ENCODE peak calls at places on chromosome 19, in seven cellular contexts. One of them, this sample, is unnamed.

GRCh38 chr19:1806184-1807029 is 5.7 kb downstream of the ATP8B3 start:
- DNase-seq in WERI-Rb-1: no peak
- DNase-seq in fibroblast of mammary gland: no peak
- DNase-seq in heart right ventricle: no peak
- DNase-seq in left ventricle myocardium inferior: no peak
- DNase-seq in epithelial cell of esophagus: no peak
- DNase-seq in right lobe of liver: peak
- DNase-seq in this sample: no peak

GRCh38 chr19:35468637-35469036 is 20.6 kb downstream of the FFAR2 start:
- DNase-seq in WERI-Rb-1: peak
- DNase-seq in heart right ventricle: peak
- DNase-seq in epithelial cell of esophagus: peak
- DNase-seq in left ventricle myocardium inferior: peak
- DNase-seq in fibroblast of mammary gland: peak
- DNase-seq in right lobe of liver: peak
- DNase-seq in this sample: peak

GRCh38 chr19:54430306-54431254 is 15.3 kb downstream of the TTYH1 start:
- DNase-seq in left ventricle myocardium inferior: peak
- DNase-seq in heart right ventricle: peak
- DNase-seq in right lobe of liver: no peak
- DNase-seq in fibroblast of mammary gland: no peak
- DNase-seq in WERI-Rb-1: peak
- DNase-seq in epithelial cell of esophagus: peak
- DNase-seq in this sample: no peak

GRCh38 chr19:9622531-9622930 is 1.5 kb upstream of the ZNF561 start:
- DNase-seq in fibroblast of mammary gland: no peak
- DNase-seq in left ventricle myocardium inferior: no peak
- DNase-seq in WERI-Rb-1: no peak
- DNase-seq in right lobe of liver: no peak
- DNase-seq in heart right ventricle: no peak
- DNase-seq in epithelial cell of esophagus: peak
- DNase-seq in this sample: no peak

GRCh38 chr19:38989066-38989605 is 13.6 kb upstream of the FBXO17 start:
- DNase-seq in right lobe of liver: no peak
- DNase-seq in WERI-Rb-1: peak
- DNase-seq in heart right ventricle: no peak
- DNase-seq in fibroblast of mammary gland: no peak
- DNase-seq in epithelial cell of esophagus: no peak
- DNase-seq in left ventricle myocardium inferior: no peak
- DNase-seq in this sample: no peak

GRCh38 chr19:50329146-50329925 is at the start of gene KCNC3:
- DNase-seq in epithelial cell of esophagus: peak
- DNase-seq in WERI-Rb-1: peak
- DNase-seq in heart right ventricle: peak
- DNase-seq in right lobe of liver: peak
- DNase-seq in fibroblast of mammary gland: peak
- DNase-seq in left ventricle myocardium inferior: peak
- DNase-seq in this sample: peak

GRCh38 chr19:16398530-16399241 is 73.1 kb downstream of the EPS15L1 start:
- DNase-seq in WERI-Rb-1: no peak
- DNase-seq in heart right ventricle: no peak
- DNase-seq in epithelial cell of esophagus: no peak
- DNase-seq in right lobe of liver: no peak
- DNase-seq in left ventricle myocardium inferior: no peak
- DNase-seq in fibroblast of mammary gland: no peak
- DNase-seq in this sample: no peak

GRCh38 chr19:35899547-35900214 is 659 bp downstream of the NFKBID start:
- DNase-seq in right lobe of liver: peak
- DNase-seq in left ventricle myocardium inferior: peak
- DNase-seq in heart right ventricle: peak
- DNase-seq in epithelial cell of esophagus: peak
- DNase-seq in WERI-Rb-1: peak
- DNase-seq in fibroblast of mammary gland: peak
- DNase-seq in this sample: peak

GRCh38 chr19:19594371-19594770 is 24.1 kb downstream of the PBX4 start:
- DNase-seq in fibroblast of mammary gland: no peak
- DNase-seq in right lobe of liver: no peak
- DNase-seq in left ventricle myocardium inferior: no peak
- DNase-seq in epithelial cell of esophagus: no peak
- DNase-seq in WERI-Rb-1: no peak
- DNase-seq in heart right ventricle: no peak
- DNase-seq in this sample: no peak

GRCh38 chr19:7926727-7927604 is 1.0 kb upstream of the CTXN1 start:
- DNase-seq in right lobe of liver: peak
- DNase-seq in epithelial cell of esophagus: no peak
- DNase-seq in heart right ventricle: no peak
- DNase-seq in WERI-Rb-1: peak
- DNase-seq in left ventricle myocardium inferior: no peak
- DNase-seq in fibroblast of mammary gland: no peak
- DNase-seq in this sample: no peak

GRCh38 chr19:11539495-11540365 is 1.1 kb downstream of the CNN1 start:
- DNase-seq in right lobe of liver: no peak
- DNase-seq in WERI-Rb-1: peak
- DNase-seq in epithelial cell of esophagus: no peak
- DNase-seq in heart right ventricle: no peak
- DNase-seq in left ventricle myocardium inferior: peak
- DNase-seq in fibroblast of mammary gland: no peak
- DNase-seq in this sample: no peak

GRCh38 chr19:35904312-35905068 is 2.2 kb downstream of the HCST start:
- DNase-seq in left ventricle myocardium inferior: no peak
- DNase-seq in right lobe of liver: no peak
- DNase-seq in epithelial cell of esophagus: no peak
- DNase-seq in WERI-Rb-1: no peak
- DNase-seq in heart right ventricle: no peak
- DNase-seq in fibroblast of mammary gland: no peak
- DNase-seq in this sample: no peak

GRCh38 chr19:18274303-18274775 is at the start of gene IQCN:
- DNase-seq in epithelial cell of esophagus: peak
- DNase-seq in WERI-Rb-1: no peak
- DNase-seq in right lobe of liver: peak
- DNase-seq in heart right ventricle: no peak
- DNase-seq in fibroblast of mammary gland: no peak
- DNase-seq in left ventricle myocardium inferior: no peak
- DNase-seq in this sample: no peak

GRCh38 chr19:35254341-35255297 is 5.8 kb downstream of the LSR start:
- DNase-seq in left ventricle myocardium inferior: no peak
- DNase-seq in epithelial cell of esophagus: no peak
- DNase-seq in WERI-Rb-1: no peak
- DNase-seq in fibroblast of mammary gland: no peak
- DNase-seq in heart right ventricle: no peak
- DNase-seq in right lobe of liver: no peak
- DNase-seq in this sample: no peak

GRCh38 chr19:28504139-28504538 is 708.8 kb downstream of the UQCRFS1 start:
- DNase-seq in heart right ventricle: no peak
- DNase-seq in left ventricle myocardium inferior: no peak
- DNase-seq in epithelial cell of esophagus: no peak
- DNase-seq in right lobe of liver: no peak
- DNase-seq in WERI-Rb-1: no peak
- DNase-seq in fibroblast of mammary gland: no peak
- DNase-seq in this sample: no peak

GRCh38 chr19:42052241-42052863 is 17.7 kb downstream of the GRIK5 start:
- DNase-seq in left ventricle myocardium inferior: no peak
- DNase-seq in right lobe of liver: no peak
- DNase-seq in heart right ventricle: no peak
- DNase-seq in fibroblast of mammary gland: no peak
- DNase-seq in epithelial cell of esophagus: peak
- DNase-seq in WERI-Rb-1: peak
- DNase-seq in this sample: no peak

GRCh38 chr19:34120846-34121639 is 51.3 kb upstream of the LSM14A start:
- DNase-seq in heart right ventricle: no peak
- DNase-seq in fibroblast of mammary gland: peak
- DNase-seq in epithelial cell of esophagus: peak
- DNase-seq in left ventricle myocardium inferior: no peak
- DNase-seq in WERI-Rb-1: peak
- DNase-seq in right lobe of liver: no peak
- DNase-seq in this sample: no peak

DNA sequence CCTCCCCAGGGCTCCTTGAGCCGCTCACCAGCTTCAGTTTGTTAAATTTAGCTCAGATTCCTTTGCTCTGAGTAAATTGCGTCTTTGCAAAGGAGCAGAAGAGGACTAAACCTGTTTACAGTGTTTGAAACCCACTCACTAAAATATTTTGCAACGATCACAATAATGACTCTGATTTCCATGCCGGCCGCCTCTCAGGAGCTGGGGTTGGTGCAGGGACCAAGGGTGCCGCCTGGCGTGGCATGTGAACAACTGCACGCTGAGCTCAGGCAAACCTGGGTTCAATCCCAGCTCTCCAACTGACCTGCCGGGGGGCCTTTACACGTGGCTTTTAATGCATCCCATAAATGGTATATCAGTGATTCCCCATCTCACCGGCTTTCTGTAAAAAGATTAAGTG is 68.7 kb upstream of the CACNA1A start:
- DNase-seq in fibroblast of mammary gland: peak
- DNase-seq in left ventricle myocardium inferior: no peak
- DNase-seq in WERI-Rb-1: peak
- DNase-seq in right lobe of liver: no peak
- DNase-seq in epithelial cell of esophagus: no peak
- DNase-seq in heart right ventricle: no peak
- DNase-seq in this sample: no peak
- TF ChIP-seq CTCF in fibroblast of mammary gland: peak
- TF ChIP-seq CTCF in left ventricle myocardium inferior: peak
- TF ChIP-seq CTCF in WERI-Rb-1: peak
- TF ChIP-seq CTCF in right lobe of liver: no peak
- TF ChIP-seq CTCF in epithelial cell of esophagus: no peak
- TF ChIP-seq CTCF in heart right ventricle: peak
- TF ChIP-seq CTCF in this sample: peak

DNA sequence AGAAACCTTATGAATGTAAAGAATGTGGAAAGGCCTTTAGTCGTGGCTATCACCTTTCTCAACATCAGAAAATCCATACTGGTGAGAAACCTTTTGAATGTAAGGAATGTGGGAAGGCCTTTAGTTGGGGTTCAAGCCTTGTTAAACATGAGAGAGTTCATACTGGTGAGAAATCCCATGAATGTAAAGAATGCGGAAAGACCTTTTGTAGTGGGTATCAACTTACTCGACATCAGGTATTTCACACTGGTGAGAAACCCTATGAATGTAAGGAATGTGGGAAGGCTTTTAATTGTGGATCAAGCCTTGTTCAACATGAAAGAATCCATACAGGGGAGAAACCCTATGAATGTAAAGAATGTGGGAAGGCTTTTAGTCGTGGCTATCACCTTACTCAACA is 20.8 kb downstream of the ZNF283 start:
- DNase-seq in left ventricle myocardium inferior: no peak
- DNase-seq in WERI-Rb-1: no peak
- DNase-seq in heart right ventricle: no peak
- DNase-seq in fibroblast of mammary gland: no peak
- DNase-seq in epithelial cell of esophagus: no peak
- DNase-seq in right lobe of liver: no peak
- DNase-seq in this sample: no peak
- H3K4me3 ChIP-seq in left ventricle myocardium inferior: no peak
- H3K4me3 ChIP-seq in WERI-Rb-1: no peak
- H3K4me3 ChIP-seq in heart right ventricle: no peak
- H3K4me3 ChIP-seq in fibroblast of mammary gland: no peak
- H3K4me3 ChIP-seq in epithelial cell of esophagus: no peak
- H3K4me3 ChIP-seq in right lobe of liver: no peak
- H3K4me3 ChIP-seq in this sample: no peak

GRCh38 chr19:424546-424945 is 15.6 kb upstream of the C2CD4C start:
- DNase-seq in heart right ventricle: no peak
- DNase-seq in right lobe of liver: no peak
- DNase-seq in left ventricle myocardium inferior: no peak
- DNase-seq in fibroblast of mammary gland: no peak
- DNase-seq in WERI-Rb-1: no peak
- DNase-seq in epithelial cell of esophagus: no peak
- DNase-seq in this sample: no peak

GRCh38 chr19:419721-420515 is 11.0 kb upstream of the C2CD4C start:
- DNase-seq in right lobe of liver: no peak
- DNase-seq in left ventricle myocardium inferior: no peak
- DNase-seq in fibroblast of mammary gland: no peak
- DNase-seq in heart right ventricle: no peak
- DNase-seq in epithelial cell of esophagus: no peak
- DNase-seq in WERI-Rb-1: no peak
- DNase-seq in this sample: no peak

GRCh38 chr19:425056-425455 is 16.1 kb upstream of the C2CD4C start:
- DNase-seq in left ventricle myocardium inferior: no peak
- DNase-seq in fibroblast of mammary gland: no peak
- DNase-seq in heart right ventricle: no peak
- DNase-seq in right lobe of liver: no peak
- DNase-seq in epithelial cell of esophagus: no peak
- DNase-seq in WERI-Rb-1: no peak
- DNase-seq in this sample: no peak

GRCh38 chr19:423691-424466 is 14.9 kb upstream of the C2CD4C start:
- DNase-seq in WERI-Rb-1: no peak
- DNase-seq in epithelial cell of esophagus: no peak
- DNase-seq in left ventricle myocardium inferior: no peak
- DNase-seq in right lobe of liver: no peak
- DNase-seq in heart right ventricle: no peak
- DNase-seq in fibroblast of mammary gland: no peak
- DNase-seq in this sample: no peak

DNA sequence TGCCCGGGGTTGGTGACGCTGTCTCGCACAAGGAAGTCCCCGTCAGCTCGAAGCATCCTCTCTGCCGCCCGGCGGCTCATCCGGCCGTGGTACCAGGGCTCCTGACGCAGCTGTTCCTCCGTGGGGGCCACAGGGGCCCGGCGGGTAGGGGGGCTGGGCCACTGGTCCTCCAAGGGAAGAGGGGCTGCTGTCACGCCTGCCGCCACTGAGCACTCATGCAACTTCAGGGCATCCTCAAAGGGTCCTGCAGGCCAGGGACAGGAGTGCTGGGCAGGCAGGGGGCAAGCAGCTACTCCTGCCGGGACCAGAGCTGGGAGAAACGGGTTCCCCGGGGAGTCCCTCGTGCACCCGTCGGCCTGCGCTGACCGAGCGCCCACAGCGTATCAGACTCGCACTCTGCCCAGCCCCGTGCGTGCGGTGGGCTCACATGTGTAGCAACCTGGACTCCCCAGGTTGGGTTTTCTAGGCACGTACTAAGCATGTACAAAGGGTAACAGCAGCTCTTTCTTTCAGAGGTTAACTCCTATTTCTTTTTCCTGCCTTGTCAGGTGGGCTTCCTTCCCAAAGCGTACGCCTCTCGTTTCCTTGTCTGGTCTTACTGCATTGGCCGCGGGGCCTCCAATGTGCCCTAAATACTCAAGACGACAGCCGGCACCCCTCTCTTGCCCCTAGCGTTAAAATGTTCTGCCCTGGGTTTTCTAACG is 13.4 kb upstream of the C2CD4C start:
- DNase-seq in epithelial cell of esophagus: no peak
- DNase-seq in WERI-Rb-1: no peak
- DNase-seq in fibroblast of mammary gland: no peak
- DNase-seq in heart right ventricle: no peak
- DNase-seq in left ventricle myocardium inferior: no peak
- DNase-seq in right lobe of liver: no peak
- DNase-seq in this sample: no peak
- TF ChIP-seq CTCF in epithelial cell of esophagus: no peak
- TF ChIP-seq CTCF in WERI-Rb-1: no peak
- TF ChIP-seq CTCF in fibroblast of mammary gland: no peak
- TF ChIP-seq CTCF in heart right ventricle: no peak
- TF ChIP-seq CTCF in left ventricle myocardium inferior: no peak
- TF ChIP-seq CTCF in right lobe of liver: no peak
- TF ChIP-seq CTCF in this sample: no peak

DNA sequence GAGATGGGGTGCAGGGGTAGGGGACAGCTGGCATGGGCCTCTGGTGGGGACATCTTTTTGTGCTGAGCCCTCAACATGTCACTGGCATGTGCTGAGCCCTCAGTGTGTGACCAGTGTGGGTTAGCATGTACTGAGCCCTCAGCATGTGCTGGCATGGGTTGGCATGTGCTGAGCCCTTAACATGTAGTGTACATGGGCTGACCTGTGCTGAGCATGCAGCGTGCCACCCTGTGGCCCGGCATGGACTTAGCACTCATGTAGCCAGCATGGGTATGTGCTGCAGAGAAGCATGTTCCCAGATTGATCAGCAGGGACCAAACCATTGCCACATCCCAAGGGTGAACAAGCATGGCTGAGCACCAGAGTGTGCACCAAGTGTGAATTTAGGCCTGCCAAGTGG is 11.5 kb downstream of the HIPK4 start:
- DNase-seq in epithelial cell of esophagus: peak
- DNase-seq in right lobe of liver: no peak
- DNase-seq in heart right ventricle: no peak
- DNase-seq in fibroblast of mammary gland: no peak
- DNase-seq in left ventricle myocardium inferior: no peak
- DNase-seq in WERI-Rb-1: no peak
- DNase-seq in this sample: no peak
- H3K4me3 ChIP-seq in epithelial cell of esophagus: no peak
- H3K4me3 ChIP-seq in right lobe of liver: no peak
- H3K4me3 ChIP-seq in heart right ventricle: no peak
- H3K4me3 ChIP-seq in fibroblast of mammary gland: no peak
- H3K4me3 ChIP-seq in left ventricle myocardium inferior: no peak
- H3K4me3 ChIP-seq in WERI-Rb-1: no peak
- H3K4me3 ChIP-seq in this sample: no peak